ENCODE peak calls at places on chromosomes 6 and 20, in four cellular contexts. One of them, this sample, is unnamed.

GRCh38 chr6:46933751-46934150 is 12.0 kb upstream of the ADGRF5 start:
- DNase-seq in activated CD8-positive, alpha-beta memory T cell treated with anti-CD3 and anti-CD28 coated beads, Interleukin-2, amount 50 U/mL, for 48 hours: no peak
- DNase-seq in omental fat pad: no peak
- DNase-seq in NCI-H2081: no peak
- DNase-seq in this sample: no peak

GRCh38 chr20:47360489-47361267 is 4.2 kb upstream of the ZMYND8 start:
- DNase-seq in activated CD8-positive, alpha-beta memory T cell treated with anti-CD3 and anti-CD28 coated beads, Interleukin-2, amount 50 U/mL, for 48 hours: no peak
- DNase-seq in omental fat pad: peak; percentile 37
- DNase-seq in NCI-H2081: peak; percentile 88
- DNase-seq in this sample: peak; percentile 96

GRCh38 chr20:16929756-16930155 is 181.6 kb downstream of the OTOR start:
- DNase-seq in activated CD8-positive, alpha-beta memory T cell treated with anti-CD3 and anti-CD28 coated beads, Interleukin-2, amount 50 U/mL, for 48 hours: no peak
- DNase-seq in omental fat pad: no peak
- DNase-seq in NCI-H2081: no peak
- DNase-seq in this sample: no peak

GRCh38 chr6:35496036-35496850 is 636 bp downstream of the TEAD3 start:
- DNase-seq in activated CD8-positive, alpha-beta memory T cell treated with anti-CD3 and anti-CD28 coated beads, Interleukin-2, amount 50 U/mL, for 48 hours: peak; percentile 62
- DNase-seq in omental fat pad: no peak
- DNase-seq in NCI-H2081: no peak
- DNase-seq in this sample: peak; percentile 59

GRCh38 chr20:49853640-49854039 is 41.0 kb downstream of the SLC9A8 start:
- DNase-seq in activated CD8-positive, alpha-beta memory T cell treated with anti-CD3 and anti-CD28 coated beads, Interleukin-2, amount 50 U/mL, for 48 hours: no peak
- DNase-seq in omental fat pad: no peak
- DNase-seq in NCI-H2081: no peak
- DNase-seq in this sample: peak; percentile 93

GRCh38 chr6:150310539-150310938 is 58.3 kb upstream of the IYD start:
- DNase-seq in activated CD8-positive, alpha-beta memory T cell treated with anti-CD3 and anti-CD28 coated beads, Interleukin-2, amount 50 U/mL, for 48 hours: no peak
- DNase-seq in omental fat pad: no peak
- DNase-seq in NCI-H2081: no peak
- DNase-seq in this sample: no peak

GRCh38 chr6:85828973-85829372 is 186.3 kb upstream of the SYNCRIP start:
- DNase-seq in activated CD8-positive, alpha-beta memory T cell treated with anti-CD3 and anti-CD28 coated beads, Interleukin-2, amount 50 U/mL, for 48 hours: no peak
- DNase-seq in omental fat pad: no peak
- DNase-seq in NCI-H2081: no peak
- DNase-seq in this sample: no peak

GRCh38 chr6:1987640-1988039 is 257.8 kb downstream of the GMDS start:
- DNase-seq in activated CD8-positive, alpha-beta memory T cell treated with anti-CD3 and anti-CD28 coated beads, Interleukin-2, amount 50 U/mL, for 48 hours: no peak
- DNase-seq in omental fat pad: no peak
- DNase-seq in NCI-H2081: no peak
- DNase-seq in this sample: no peak

GRCh38 chr6:47663462-47664216 is 34.7 kb upstream of the ADGRF4 start:
- DNase-seq in activated CD8-positive, alpha-beta memory T cell treated with anti-CD3 and anti-CD28 coated beads, Interleukin-2, amount 50 U/mL, for 48 hours: no peak
- DNase-seq in omental fat pad: no peak
- DNase-seq in NCI-H2081: peak; percentile 3
- DNase-seq in this sample: no peak

GRCh38 chr6:21826031-21826430 is 232.5 kb downstream of the SOX4 start:
- DNase-seq in activated CD8-positive, alpha-beta memory T cell treated with anti-CD3 and anti-CD28 coated beads, Interleukin-2, amount 50 U/mL, for 48 hours: no peak
- DNase-seq in omental fat pad: no peak
- DNase-seq in NCI-H2081: no peak
- DNase-seq in this sample: no peak

GRCh38 chr6:169292340-169293124 is 38.9 kb upstream of the THBS2 start:
- DNase-seq in activated CD8-positive, alpha-beta memory T cell treated with anti-CD3 and anti-CD28 coated beads, Interleukin-2, amount 50 U/mL, for 48 hours: no peak
- DNase-seq in omental fat pad: no peak
- DNase-seq in NCI-H2081: no peak
- DNase-seq in this sample: peak; percentile 72

GRCh38 chr20:62200491-62201172 is 17.8 kb downstream of the MTG2 start:
- DNase-seq in activated CD8-positive, alpha-beta memory T cell treated with anti-CD3 and anti-CD28 coated beads, Interleukin-2, amount 50 U/mL, for 48 hours: no peak
- DNase-seq in omental fat pad: no peak
- DNase-seq in NCI-H2081: no peak
- DNase-seq in this sample: peak; percentile 84

GRCh38 chr20:25606094-25606640 is 17.6 kb downstream of the NANP start:
- DNase-seq in activated CD8-positive, alpha-beta memory T cell treated with anti-CD3 and anti-CD28 coated beads, Interleukin-2, amount 50 U/mL, for 48 hours: no peak
- DNase-seq in omental fat pad: no peak
- DNase-seq in NCI-H2081: no peak
- DNase-seq in this sample: no peak

GRCh38 chr6:33306356-33306755 is 7.5 kb downstream of the TAPBP start:
- DNase-seq in activated CD8-positive, alpha-beta memory T cell treated with anti-CD3 and anti-CD28 coated beads, Interleukin-2, amount 50 U/mL, for 48 hours: no peak
- DNase-seq in omental fat pad: no peak
- DNase-seq in NCI-H2081: no peak
- DNase-seq in this sample: no peak

GRCh38 chr6:162200945-162201692 is 526.4 kb downstream of the PRKN start:
- DNase-seq in activated CD8-positive, alpha-beta memory T cell treated with anti-CD3 and anti-CD28 coated beads, Interleukin-2, amount 50 U/mL, for 48 hours: no peak
- DNase-seq in omental fat pad: no peak
- DNase-seq in NCI-H2081: no peak
- DNase-seq in this sample: no peak

GRCh38 chr6:41449399-41450245 is 96.6 kb upstream of the FOXP4 start:
- DNase-seq in activated CD8-positive, alpha-beta memory T cell treated with anti-CD3 and anti-CD28 coated beads, Interleukin-2, amount 50 U/mL, for 48 hours: no peak
- DNase-seq in omental fat pad: no peak
- DNase-seq in NCI-H2081: peak; percentile 56
- DNase-seq in this sample: no peak

GRCh38 chr20:32201296-32201976 is 6.1 kb downstream of the PLAGL2 start:
- DNase-seq in activated CD8-positive, alpha-beta memory T cell treated with anti-CD3 and anti-CD28 coated beads, Interleukin-2, amount 50 U/mL, for 48 hours: no peak
- DNase-seq in omental fat pad: no peak
- DNase-seq in NCI-H2081: no peak
- DNase-seq in this sample: no peak

GRCh38 chr6:10904015-10904414 is 17.2 kb downstream of the SYCP2L start:
- DNase-seq in activated CD8-positive, alpha-beta memory T cell treated with anti-CD3 and anti-CD28 coated beads, Interleukin-2, amount 50 U/mL, for 48 hours: no peak
- DNase-seq in omental fat pad: no peak
- DNase-seq in NCI-H2081: no peak
- DNase-seq in this sample: no peak

GRCh38 chr6:144957236-144957937 is 672.3 kb downstream of the UTRN start:
- DNase-seq in activated CD8-positive, alpha-beta memory T cell treated with anti-CD3 and anti-CD28 coated beads, Interleukin-2, amount 50 U/mL, for 48 hours: no peak
- DNase-seq in omental fat pad: no peak
- DNase-seq in NCI-H2081: no peak
- DNase-seq in this sample: no peak

GRCh38 chr6:786946-787763 is 94.2 kb upstream of the EXOC2 start:
- DNase-seq in activated CD8-positive, alpha-beta memory T cell treated with anti-CD3 and anti-CD28 coated beads, Interleukin-2, amount 50 U/mL, for 48 hours: no peak
- DNase-seq in omental fat pad: no peak
- DNase-seq in NCI-H2081: no peak
- DNase-seq in this sample: no peak

GRCh38 chr20:34983089-34983820 is 27.6 kb downstream of the MYH7B start:
- DNase-seq in activated CD8-positive, alpha-beta memory T cell treated with anti-CD3 and anti-CD28 coated beads, Interleukin-2, amount 50 U/mL, for 48 hours: no peak
- DNase-seq in omental fat pad: no peak
- DNase-seq in NCI-H2081: no peak
- DNase-seq in this sample: peak; percentile 67

GRCh38 chr6:105445461-105445860 is 42.6 kb upstream of the PREP start:
- DNase-seq in activated CD8-positive, alpha-beta memory T cell treated with anti-CD3 and anti-CD28 coated beads, Interleukin-2, amount 50 U/mL, for 48 hours: no peak
- DNase-seq in omental fat pad: no peak
- DNase-seq in NCI-H2081: no peak
- DNase-seq in this sample: no peak

GRCh38 chr6:84639396-84639795 is 125.0 kb downstream of the TBX18 start:
- DNase-seq in activated CD8-positive, alpha-beta memory T cell treated with anti-CD3 and anti-CD28 coated beads, Interleukin-2, amount 50 U/mL, for 48 hours: no peak
- DNase-seq in omental fat pad: no peak
- DNase-seq in NCI-H2081: no peak
- DNase-seq in this sample: no peak

GRCh38 chr20:32970115-32970972 is 33.9 kb downstream of the SUN5 start:
- DNase-seq in activated CD8-positive, alpha-beta memory T cell treated with anti-CD3 and anti-CD28 coated beads, Interleukin-2, amount 50 U/mL, for 48 hours: no peak
- DNase-seq in omental fat pad: no peak
- DNase-seq in NCI-H2081: no peak
- DNase-seq in this sample: peak; percentile 77

GRCh38 chr6:168123165-168123911 is 44.3 kb upstream of the FRMD1 start:
- DNase-seq in activated CD8-positive, alpha-beta memory T cell treated with anti-CD3 and anti-CD28 coated beads, Interleukin-2, amount 50 U/mL, for 48 hours: no peak
- DNase-seq in omental fat pad: no peak
- DNase-seq in NCI-H2081: no peak
- DNase-seq in this sample: no peak

GRCh38 chr6:21502682-21503081 is 90.9 kb upstream of the SOX4 start:
- DNase-seq in activated CD8-positive, alpha-beta memory T cell treated with anti-CD3 and anti-CD28 coated beads, Interleukin-2, amount 50 U/mL, for 48 hours: no peak
- DNase-seq in omental fat pad: no peak
- DNase-seq in NCI-H2081: no peak
- DNase-seq in this sample: no peak

GRCh38 chr6:75412937-75413662 is 80.5 kb downstream of the FILIP1 start:
- DNase-seq in activated CD8-positive, alpha-beta memory T cell treated with anti-CD3 and anti-CD28 coated beads, Interleukin-2, amount 50 U/mL, for 48 hours: no peak
- DNase-seq in omental fat pad: no peak
- DNase-seq in NCI-H2081: no peak
- DNase-seq in this sample: no peak

This sample was measured in RWPE2.